ENCODE peak calls at places on chromosomes 1 and 21, in five cellular contexts. One of them, this sample, is unnamed.
A peak's percentile ranks its signal among the peaks of the same experiment; 100 is the strongest.

GRCh38 chr1:213720032-213720431 is 267.7 kb upstream of the PROX1 start:
- DNase-seq in gastrocnemius medialis: no peak
- DNase-seq in fibroblast of mammary gland: no peak
- DNase-seq in brain microvascular endothelial cell: no peak
- DNase-seq in NT2/D1: no peak
- DNase-seq in this sample: no peak

GRCh38 chr1:234139966-234140365 is 233.3 kb upstream of the COA6 start:
- DNase-seq in gastrocnemius medialis: no peak
- DNase-seq in fibroblast of mammary gland: peak; percentile 27
- DNase-seq in brain microvascular endothelial cell: no peak
- DNase-seq in NT2/D1: no peak
- DNase-seq in this sample: no peak

GRCh38 chr1:48572632-48573258 is 100.7 kb upstream of the SPATA6 start:
- DNase-seq in gastrocnemius medialis: no peak
- DNase-seq in fibroblast of mammary gland: peak; percentile 54
- DNase-seq in brain microvascular endothelial cell: peak; percentile 19
- DNase-seq in NT2/D1: peak; percentile 94
- DNase-seq in this sample: peak; percentile 81

GRCh38 chr1:1081311-1082238 is 7.5 kb upstream of the RNF223 start:
- DNase-seq in gastrocnemius medialis: no peak
- DNase-seq in fibroblast of mammary gland: no peak
- DNase-seq in brain microvascular endothelial cell: no peak
- DNase-seq in NT2/D1: no peak
- DNase-seq in this sample: peak; percentile 60

GRCh38 chr21:45534591-45535331 is 7.5 kb downstream of the SLC19A1 start:
- DNase-seq in gastrocnemius medialis: peak; percentile 23
- DNase-seq in fibroblast of mammary gland: no peak
- DNase-seq in brain microvascular endothelial cell: no peak
- DNase-seq in NT2/D1: no peak
- DNase-seq in this sample: no peak

GRCh38 chr21:25350056-25350455 is 257.2 kb downstream of the MRPL39 start:
- DNase-seq in gastrocnemius medialis: no peak
- DNase-seq in fibroblast of mammary gland: peak; percentile 66
- DNase-seq in brain microvascular endothelial cell: peak; percentile 71
- DNase-seq in NT2/D1: peak; percentile 54
- DNase-seq in this sample: peak; percentile 23

GRCh38 chr1:26089125-26089524 is 21.7 kb upstream of the TRIM63 start:
- DNase-seq in gastrocnemius medialis: no peak
- DNase-seq in fibroblast of mammary gland: no peak
- DNase-seq in brain microvascular endothelial cell: no peak
- DNase-seq in NT2/D1: no peak
- DNase-seq in this sample: no peak

GRCh38 chr1:153627797-153628626 is at the start of gene S100A1:
- DNase-seq in gastrocnemius medialis: peak; percentile 85
- DNase-seq in fibroblast of mammary gland: no peak
- DNase-seq in brain microvascular endothelial cell: no peak
- DNase-seq in NT2/D1: no peak
- DNase-seq in this sample: peak; percentile 54

GRCh38 chr21:42231761-42232160 is 12.8 kb downstream of the ABCG1 start:
- DNase-seq in gastrocnemius medialis: no peak
- DNase-seq in fibroblast of mammary gland: no peak
- DNase-seq in brain microvascular endothelial cell: no peak
- DNase-seq in NT2/D1: no peak
- DNase-seq in this sample: no peak

GRCh38 chr1:29471487-29472313 is 235.4 kb downstream of the PTPRU start:
- DNase-seq in gastrocnemius medialis: no peak
- DNase-seq in fibroblast of mammary gland: peak; percentile 1
- DNase-seq in brain microvascular endothelial cell: no peak
- DNase-seq in NT2/D1: peak; percentile 78
- DNase-seq in this sample: peak; percentile 48

GRCh38 chr1:104648269-104648691 is 898.6 kb downstream of the AMY1C start:
- DNase-seq in gastrocnemius medialis: no peak
- DNase-seq in fibroblast of mammary gland: no peak
- DNase-seq in brain microvascular endothelial cell: peak; percentile 5
- DNase-seq in NT2/D1: peak; percentile 48
- DNase-seq in this sample: peak; percentile 32

GRCh38 chr1:195141294-195141693 is 1466.9 kb downstream of the KCNT2 start:
- DNase-seq in gastrocnemius medialis: no peak
- DNase-seq in fibroblast of mammary gland: no peak
- DNase-seq in brain microvascular endothelial cell: no peak
- DNase-seq in NT2/D1: no peak
- DNase-seq in this sample: no peak

GRCh38 chr1:112509005-112509659 is 367 bp downstream of the WNT2B start:
- DNase-seq in gastrocnemius medialis: no peak
- DNase-seq in fibroblast of mammary gland: no peak
- DNase-seq in brain microvascular endothelial cell: no peak
- DNase-seq in NT2/D1: no peak
- DNase-seq in this sample: peak; percentile 85

GRCh38 chr1:200588698-200589097 is 31.9 kb downstream of the KIF14 start:
- DNase-seq in gastrocnemius medialis: no peak
- DNase-seq in fibroblast of mammary gland: no peak
- DNase-seq in brain microvascular endothelial cell: no peak
- DNase-seq in NT2/D1: no peak
- DNase-seq in this sample: no peak

GRCh38 chr1:77281491-77282186 is at the start of gene AK5:
- DNase-seq in gastrocnemius medialis: no peak
- DNase-seq in fibroblast of mammary gland: peak; percentile 39
- DNase-seq in brain microvascular endothelial cell: no peak
- DNase-seq in NT2/D1: peak; percentile 33
- DNase-seq in this sample: peak; percentile 87

GRCh38 chr1:91024501-91025119 is 2.8 kb upstream of the ZNF644 start:
- DNase-seq in gastrocnemius medialis: no peak
- DNase-seq in fibroblast of mammary gland: no peak
- DNase-seq in brain microvascular endothelial cell: no peak
- DNase-seq in NT2/D1: no peak
- DNase-seq in this sample: no peak

GRCh38 chr1:26858160-26858559 is 4.8 kb upstream of the SFN start:
- DNase-seq in gastrocnemius medialis: no peak
- DNase-seq in fibroblast of mammary gland: peak; percentile 18
- DNase-seq in brain microvascular endothelial cell: no peak
- DNase-seq in NT2/D1: no peak
- DNase-seq in this sample: peak; percentile 30

GRCh38 chr1:119713039-119713537 is 1.4 kb downstream of the PHGDH start:
- DNase-seq in gastrocnemius medialis: no peak
- DNase-seq in fibroblast of mammary gland: peak; percentile 20
- DNase-seq in brain microvascular endothelial cell: peak; percentile 30
- DNase-seq in NT2/D1: no peak
- DNase-seq in this sample: no peak

GRCh38 chr1:152052606-152053005 is 15.8 kb upstream of the S100A11 start:
- DNase-seq in gastrocnemius medialis: peak; percentile 57
- DNase-seq in fibroblast of mammary gland: peak; percentile 75
- DNase-seq in brain microvascular endothelial cell: peak; percentile 79
- DNase-seq in NT2/D1: peak; percentile 87
- DNase-seq in this sample: peak; percentile 84

GRCh38 chr1:89871768-89872473 is 51.1 kb downstream of the LRRC8D start:
- DNase-seq in gastrocnemius medialis: peak; percentile 65
- DNase-seq in fibroblast of mammary gland: no peak
- DNase-seq in brain microvascular endothelial cell: no peak
- DNase-seq in NT2/D1: no peak
- DNase-seq in this sample: no peak

GRCh38 chr21:27647401-27647800 is 680.5 kb upstream of the ADAMTS5 start:
- DNase-seq in gastrocnemius medialis: no peak
- DNase-seq in fibroblast of mammary gland: no peak
- DNase-seq in brain microvascular endothelial cell: no peak
- DNase-seq in NT2/D1: no peak
- DNase-seq in this sample: no peak

GRCh38 chr1:36467708-36468455 is 3.7 kb upstream of the MRPS15 start:
- DNase-seq in gastrocnemius medialis: no peak
- DNase-seq in fibroblast of mammary gland: no peak
- DNase-seq in brain microvascular endothelial cell: no peak
- DNase-seq in NT2/D1: no peak
- DNase-seq in this sample: no peak

GRCh38 chr1:27669876-27670275 is 2.1 kb downstream of the IFI6 start:
- DNase-seq in gastrocnemius medialis: no peak
- DNase-seq in fibroblast of mammary gland: no peak
- DNase-seq in brain microvascular endothelial cell: no peak
- DNase-seq in NT2/D1: no peak
- DNase-seq in this sample: no peak

DNA sequence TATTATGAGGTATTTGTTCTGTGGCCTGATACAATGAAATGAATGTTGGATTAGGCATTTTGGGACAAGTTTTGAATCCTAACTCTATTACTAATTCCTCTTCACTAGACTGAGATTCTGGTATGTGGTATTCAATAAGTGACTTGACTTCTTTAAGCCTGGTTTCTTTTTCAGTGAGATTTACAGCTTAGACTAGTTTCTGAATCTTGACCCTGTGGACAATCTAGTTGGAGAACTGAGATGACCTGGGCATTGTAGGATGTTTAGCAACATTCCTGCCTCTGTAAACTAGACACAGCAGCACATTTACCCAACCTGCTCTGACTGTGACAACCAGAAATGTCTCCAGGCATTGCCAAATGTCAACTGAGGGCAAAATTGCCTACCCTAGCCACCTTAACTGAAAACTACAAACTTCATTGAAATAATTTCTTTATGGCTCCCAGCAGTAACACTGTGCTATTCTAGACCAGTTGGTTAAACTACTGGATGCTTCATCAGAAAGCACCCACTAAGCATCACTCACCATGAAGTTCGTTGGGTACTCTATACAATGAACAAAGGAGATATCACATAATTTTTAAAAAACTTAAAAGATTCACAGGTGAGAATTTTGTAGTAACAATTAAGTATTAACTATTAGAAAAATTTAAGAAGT is 16.8 kb downstream of the PTPRC start:
- DNase-seq in gastrocnemius medialis: no peak
- DNase-seq in fibroblast of mammary gland: no peak
- DNase-seq in brain microvascular endothelial cell: no peak
- DNase-seq in NT2/D1: no peak
- DNase-seq in this sample: no peak
- H3K4me3 ChIP-seq in gastrocnemius medialis: no peak overlapping the region
- H3K4me3 ChIP-seq in fibroblast of mammary gland: no peak overlapping the region
- H3K4me3 ChIP-seq in brain microvascular endothelial cell: no peak overlapping the region
- H3K4me3 ChIP-seq in NT2/D1: no peak overlapping the region
- H3K4me3 ChIP-seq in this sample: no peak overlapping the region

GRCh38 chr1:93662481-93663190 is 19.0 kb downstream of the BCAR3 start:
- DNase-seq in gastrocnemius medialis: no peak
- DNase-seq in fibroblast of mammary gland: peak; percentile 25
- DNase-seq in brain microvascular endothelial cell: peak; percentile 41
- DNase-seq in NT2/D1: no peak
- DNase-seq in this sample: no peak
- H3K4me3 ChIP-seq in gastrocnemius medialis: no peak overlapping the region
- H3K4me3 ChIP-seq in fibroblast of mammary gland: no peak overlapping the region
- H3K4me3 ChIP-seq in brain microvascular endothelial cell: no peak overlapping the region
- H3K4me3 ChIP-seq in NT2/D1: no peak overlapping the region
- H3K4me3 ChIP-seq in this sample: no peak overlapping the region

GRCh38 chr1:19310720-19311502 is 1.0 kb downstream of the AKR7A2 start:
- DNase-seq in gastrocnemius medialis: no peak
- DNase-seq in fibroblast of mammary gland: no peak
- DNase-seq in brain microvascular endothelial cell: no peak
- DNase-seq in NT2/D1: no peak
- DNase-seq in this sample: peak; percentile 42
- H3K4me3 ChIP-seq in gastrocnemius medialis: peak overlapping the region; percentile 69
- H3K4me3 ChIP-seq in fibroblast of mammary gland: peak overlapping the region; percentile 72
- H3K4me3 ChIP-seq in brain microvascular endothelial cell: peak overlapping the region; percentile 66
- H3K4me3 ChIP-seq in NT2/D1: peak overlapping the region; percentile 79
- H3K4me3 ChIP-seq in this sample: peak overlapping the region; percentile 96

DNA sequence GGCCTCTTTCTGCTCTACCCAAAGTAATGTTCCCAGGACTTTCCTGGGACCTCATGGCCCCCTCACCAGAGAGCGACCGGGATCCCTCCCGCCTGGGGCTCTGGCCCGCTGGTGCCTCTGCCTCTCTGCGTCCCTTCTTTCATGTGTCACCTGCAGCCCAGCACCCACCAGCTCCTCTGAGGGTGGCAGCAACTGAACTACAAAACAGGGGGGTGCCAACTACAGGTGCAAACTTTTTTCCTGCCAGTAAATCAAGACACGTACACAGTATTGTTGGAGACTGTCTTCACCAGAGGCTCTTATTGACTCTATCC is 159.9 kb downstream of the ADSS2 start:
- DNase-seq in gastrocnemius medialis: no peak
- DNase-seq in fibroblast of mammary gland: no peak
- DNase-seq in brain microvascular endothelial cell: no peak
- DNase-seq in NT2/D1: no peak
- DNase-seq in this sample: no peak
- H3K4me3 ChIP-seq in gastrocnemius medialis: no peak overlapping the region
- H3K4me3 ChIP-seq in fibroblast of mammary gland: no peak overlapping the region
- H3K4me3 ChIP-seq in brain microvascular endothelial cell: no peak overlapping the region
- H3K4me3 ChIP-seq in NT2/D1: no peak overlapping the region
- H3K4me3 ChIP-seq in this sample: no peak overlapping the region

DNA sequence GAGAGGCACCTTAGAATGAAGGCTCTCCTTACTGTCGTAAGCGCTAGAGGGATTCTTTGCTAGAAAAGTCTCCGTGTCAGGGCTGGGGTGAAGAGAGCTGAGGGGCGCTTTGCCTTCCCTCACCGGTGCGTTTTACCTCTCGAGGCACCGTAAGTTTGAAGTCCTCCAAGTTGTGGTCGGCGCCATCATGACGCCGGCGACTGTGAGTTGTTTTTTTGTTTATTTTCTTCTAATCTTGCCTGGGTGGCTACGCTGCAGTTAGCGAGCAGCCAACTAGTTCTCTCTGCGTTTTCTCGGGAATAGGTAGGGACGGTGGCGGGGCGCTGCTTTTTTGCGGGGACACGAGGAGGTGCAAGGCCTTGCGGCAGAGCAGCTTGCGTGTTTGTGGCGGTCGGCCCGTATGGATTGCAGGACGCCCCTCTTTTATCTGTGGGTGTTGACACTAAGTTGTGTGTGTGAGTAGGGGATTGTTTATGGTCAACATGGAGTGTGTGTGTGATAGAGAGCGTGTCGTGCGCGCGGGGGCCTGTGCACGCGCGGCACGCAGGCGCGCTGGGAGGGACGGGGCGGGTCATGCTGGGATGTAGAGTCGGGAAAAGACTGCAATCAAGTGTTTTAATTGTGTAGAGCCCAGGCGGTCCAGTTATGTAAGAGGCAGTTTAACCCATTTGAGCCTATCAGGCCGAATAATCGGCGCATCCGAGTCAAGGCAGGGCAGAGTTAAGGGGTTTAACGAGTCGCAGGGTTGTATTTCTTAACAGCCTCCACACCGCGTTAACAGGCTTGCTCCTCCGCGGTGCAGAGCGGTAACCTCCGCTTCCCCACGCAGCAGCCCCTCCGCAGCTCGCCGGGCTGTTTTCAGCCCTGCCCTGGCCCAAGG is 1.1 kb upstream of the NEGR1 start:
- DNase-seq in gastrocnemius medialis: peak; percentile 20
- DNase-seq in fibroblast of mammary gland: peak; percentile 61
- DNase-seq in brain microvascular endothelial cell: peak; percentile 83
- DNase-seq in NT2/D1: peak; percentile 23
- DNase-seq in this sample: peak; percentile 54
- H3K4me3 ChIP-seq in gastrocnemius medialis: peak overlapping the region; percentile 67
- H3K4me3 ChIP-seq in fibroblast of mammary gland: peak overlapping the region; percentile 86
- H3K4me3 ChIP-seq in brain microvascular endothelial cell: peak overlapping the region; percentile 81
- H3K4me3 ChIP-seq in NT2/D1: peak overlapping the region; percentile 86
- H3K4me3 ChIP-seq in this sample: peak overlapping the region; percentile 78